ENCODE peak calls at places on chromosomes 3 and 15, in six cellular contexts. D, X, Q, N, R and I are unnamed samples.

GRCh38 chr15:64847876-64848716 is 6.4 kb downstream of the PLEKHO2 start:
- DNase-seq in R (no peak), D (no peak), X (peak), N (no peak), Q (no peak), I (no peak)

GRCh38 chr3:153397806-153398205 is 235.8 kb downstream of the RAP2B start:
- DNase-seq in R (no peak), Q (no peak), N (no peak), D (no peak), X (no peak), I (no peak)

GRCh38 chr3:65996605-65997004 is 42.1 kb downstream of the MAGI1 start:
- DNase-seq in X (no peak), N (no peak), Q (no peak), D (no peak), R (no peak), I (peak)

GRCh38 chr3:190860531-190860930 is 2.0 kb downstream of the GMNC start:
- DNase-seq in R (no peak), Q (no peak), X (no peak), D (no peak), N (no peak), I (no peak)

GRCh38 chr15:71409541-71409940 is 294.3 kb downstream of the THSD4 start:
- DNase-seq in Q (no peak), N (peak), R (no peak), D (no peak), X (no peak), I (no peak)

GRCh38 chr15:76380249-76380648 is 43.7 kb downstream of the ISL2 start:
- DNase-seq in R (no peak), Q (no peak), X (no peak), D (no peak), N (peak), I (no peak)

GRCh38 chr15:66931768-66932633 is 133.4 kb upstream of the SMAD3 start:
- DNase-seq in R (peak), Q (peak), N (peak), D (no peak), X (peak), I (no peak)

GRCh38 chr15:29032229-29032625 is 146.5 kb downstream of the APBA2 start:
- DNase-seq in D (no peak), R (no peak), N (no peak), X (no peak), Q (no peak), I (no peak)

GRCh38 chr3:176964656-176965055 is 232.6 kb downstream of the TBL1XR1 start:
- DNase-seq in Q (no peak), X (no peak), R (no peak), D (no peak), N (no peak), I (no peak)

GRCh38 chr3:45564172-45564571 is 30.4 kb upstream of the LIMD1 start:
- DNase-seq in N (no peak), Q (no peak), R (no peak), X (no peak), D (no peak), I (peak)

GRCh38 chr3:23710555-23710954 is 95.2 kb upstream of the UBE2E1 start:
- DNase-seq in R (peak), D (no peak), Q (no peak), N (peak), X (no peak), I (no peak)

GRCh38 chr3:33578325-33579180 is 138.3 kb upstream of the UBP1 start:
- DNase-seq in R (no peak), X (peak), Q (no peak), D (no peak), N (peak), I (no peak)

GRCh38 chr3:124837730-124838186 is 49.4 kb downstream of the ITGB5 start:
- DNase-seq in X (peak), Q (peak), D (no peak), N (peak), R (peak), I (no peak)

GRCh38 chr15:71730277-71731144 is 79.8 kb upstream of the NR2E3 start:
- DNase-seq in N (peak), R (peak), X (peak), D (no peak), Q (peak), I (no peak)

GRCh38 chr3:73056365-73057150 is 4.9 kb upstream of the EBLN2 start:
- DNase-seq in R (no peak), X (peak), Q (peak), D (no peak), N (peak), I (no peak)

GRCh38 chr3:80994085-80994665 is 767.3 kb downstream of the GBE1 start:
- DNase-seq in D (no peak), R (no peak), X (no peak), Q (no peak), N (no peak), I (no peak)

GRCh38 chr3:43286886-43287301 is 554 bp downstream of the SNRK start:
- DNase-seq in D (no peak), R (peak), X (no peak), N (no peak), Q (peak), I (no peak)

GRCh38 chr3:134350861-134351311 is 23.4 kb downstream of the AMOTL2 start:
- DNase-seq in N (no peak), Q (no peak), R (no peak), X (no peak), D (no peak), I (no peak)

GRCh38 chr3:112776836-112777235 is 69.8 kb downstream of the CD200R1L start:
- DNase-seq in X (no peak), D (no peak), Q (no peak), R (no peak), N (no peak), I (no peak)

GRCh38 chr3:37457392-37458065 is 283.1 kb upstream of the LRRFIP2 start:
- DNase-seq in R (no peak), D (no peak), N (peak), Q (no peak), X (no peak), I (no peak)

GRCh38 chr3:30227571-30228301 is 378.7 kb upstream of the TGFBR2 start:
- DNase-seq in D (no peak), Q (no peak), N (peak), R (no peak), X (peak), I (no peak)

GRCh38 chr15:77508541-77509505 is 88.1 kb downstream of the HMG20A start:
- DNase-seq in Q (no peak), X (no peak), N (peak), R (no peak), D (no peak), I (peak)

GRCh38 chr15:80507638-80508316 is 103.6 kb downstream of the ARNT2 start:
- DNase-seq in N (no peak), X (no peak), Q (no peak), D (no peak), R (no peak), I (no peak)

GRCh38 chr3:12829886-12830784 is 11.2 kb downstream of the RPL32 start:
- DNase-seq in D (no peak), R (no peak), Q (peak), X (no peak), N (no peak), I (no peak)

GRCh38 chr15:81531971-81532370 is 158.0 kb upstream of the TMC3 start:
- DNase-seq in N (peak), Q (no peak), X (no peak), D (no peak), R (no peak), I (no peak)

GRCh38 chr3:76497636-76498035 is 542.3 kb upstream of the ROBO2 start:
- DNase-seq in R (no peak), N (no peak), Q (no peak), X (peak), D (no peak), I (no peak)

GRCh38 chr3:123773681-123774431 is 110.3 kb downstream of the MYLK start:
- DNase-seq in Q (no peak), D (no peak), X (no peak), R (no peak), N (no peak), I (peak)

GRCh38 chr3:123884258-123884831 is at the start of gene MYLK:
- DNase-seq in N (peak), X (peak), D (no peak), Q (peak), R (peak), I (peak)

GRCh38 chr3:47250309-47251060 is 32.1 kb downstream of the KIF9 start:
- DNase-seq in D (no peak), R (peak), N (peak), X (peak), Q (peak), I (no peak)

GRCh38 chr3:100468676-100469075 is 23.7 kb upstream of the TMEM45A start:
- DNase-seq in X (no peak), D (no peak), R (no peak), N (no peak), Q (no peak), I (no peak)

GRCh38 chr3:77699292-77699691 is 659.4 kb downstream of the ROBO2 start:
- DNase-seq in Q (no peak), X (no peak), D (no peak), R (no peak), N (no peak), I (no peak)

GRCh38 chr15:70342554-70343548 is 245.1 kb upstream of the TLE3 start:
- DNase-seq in X (no peak), N (no peak), Q (no peak), R (no peak), D (no peak), I (peak)

GRCh38 chr3:45528429-45528828 is 66.1 kb upstream of the LIMD1 start:
- DNase-seq in Q (no peak), X (no peak), D (no peak), N (no peak), R (no peak), I (no peak)

GRCh38 chr15:34734303-34734702 is 20.5 kb downstream of the GJD2 start:
- DNase-seq in X (no peak), D (no peak), Q (no peak), R (no peak), N (no peak), I (no peak)

GRCh38 chr3:58098531-58098930 is 90.3 kb downstream of the FLNB start:
- DNase-seq in D (no peak), R (no peak), N (no peak), X (no peak), Q (no peak), I (no peak)
- TF ChIP-seq POLR2A in D (no peak), R (no peak), N (no peak), X (no peak), Q (no peak), I (no peak)

DNA sequence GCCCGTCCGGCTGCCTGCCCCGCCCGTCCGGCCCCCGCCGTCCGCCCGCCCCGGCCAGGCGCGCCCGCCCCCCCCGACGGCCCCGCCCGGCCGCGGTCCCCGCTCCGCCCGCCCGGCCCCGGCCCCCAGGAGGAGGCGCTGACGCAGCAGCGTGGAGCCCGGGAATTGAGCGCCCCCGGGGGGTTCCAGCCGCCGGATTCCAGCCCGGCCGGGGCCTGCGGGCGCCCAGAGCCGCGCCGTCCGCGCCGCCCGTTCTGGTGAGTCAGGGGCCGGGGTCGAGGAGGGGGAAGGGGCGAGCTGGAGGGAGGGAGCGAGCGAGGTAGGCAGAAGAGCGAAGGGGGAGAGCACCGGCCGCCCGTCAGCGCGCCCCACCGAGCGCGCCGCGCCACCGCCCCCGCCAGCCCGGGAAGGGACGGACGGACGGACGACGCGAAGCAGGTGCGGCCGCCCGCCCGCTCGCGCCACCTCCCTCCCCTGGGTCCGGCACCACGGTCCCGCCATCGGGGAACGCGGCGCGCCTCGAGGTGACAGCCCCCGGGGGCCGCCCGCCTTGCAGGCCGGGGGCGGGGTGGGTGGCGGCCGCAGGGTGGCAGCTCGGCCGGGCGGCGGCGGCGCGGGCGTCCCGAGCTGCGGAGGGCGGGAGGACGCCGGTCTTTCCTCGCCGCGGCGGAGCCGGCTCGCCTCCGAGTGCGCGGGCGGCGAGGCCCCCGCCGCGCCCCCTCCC is 421 bp downstream of the BAHD1 start:
- DNase-seq in Q (no peak), D (no peak), X (no peak), N (peak), R (no peak), I (no peak)
- TF ChIP-seq POLR2A in Q (no peak), D (no peak), X (no peak), N (no peak), R (no peak), I (no peak)

DNA sequence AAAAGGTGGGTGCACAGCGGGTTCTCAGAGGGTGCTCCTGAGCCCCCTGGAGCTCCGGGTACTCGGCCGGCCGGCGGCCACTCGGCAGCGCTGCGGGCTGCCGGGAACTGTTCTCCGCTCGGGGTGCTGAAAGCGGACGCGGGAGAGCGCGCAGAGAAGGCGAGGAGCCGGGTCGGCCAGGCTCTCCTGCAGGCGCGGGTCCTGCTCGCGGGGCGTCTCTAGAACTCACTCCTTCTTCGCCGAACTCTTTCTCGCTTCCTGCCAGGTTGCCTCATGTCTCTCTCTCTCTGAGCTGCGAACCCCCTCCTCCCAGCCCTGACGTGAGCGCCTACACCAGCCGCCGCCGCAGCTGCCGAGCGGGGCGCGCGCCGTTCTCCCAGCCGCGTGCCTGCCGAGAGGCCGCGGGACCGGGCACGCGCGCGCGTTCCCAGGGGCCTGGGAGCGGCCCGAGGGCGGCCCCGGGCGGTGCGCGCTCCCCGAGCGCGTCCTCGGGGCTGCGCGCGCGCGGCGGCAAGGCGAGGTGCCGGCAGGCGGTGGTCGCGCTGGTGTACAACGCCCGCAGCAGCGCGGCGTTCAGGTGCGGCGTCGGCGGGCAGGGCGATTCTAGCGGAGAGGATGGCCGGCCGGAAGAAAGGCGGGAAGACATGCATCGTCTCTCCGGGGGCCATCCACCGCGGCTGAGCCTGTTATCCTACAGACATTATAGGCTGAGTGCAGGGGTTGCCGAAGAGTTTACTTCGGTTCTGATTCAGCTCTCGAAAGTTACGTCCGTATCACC is at the start of gene PEX5L:
- DNase-seq in R (no peak), X (peak), Q (peak), D (no peak), N (peak), I (no peak)
- TF ChIP-seq POLR2A in R (no peak), X (no peak), Q (no peak), D (no peak), N (no peak), I (no peak)

DNA sequence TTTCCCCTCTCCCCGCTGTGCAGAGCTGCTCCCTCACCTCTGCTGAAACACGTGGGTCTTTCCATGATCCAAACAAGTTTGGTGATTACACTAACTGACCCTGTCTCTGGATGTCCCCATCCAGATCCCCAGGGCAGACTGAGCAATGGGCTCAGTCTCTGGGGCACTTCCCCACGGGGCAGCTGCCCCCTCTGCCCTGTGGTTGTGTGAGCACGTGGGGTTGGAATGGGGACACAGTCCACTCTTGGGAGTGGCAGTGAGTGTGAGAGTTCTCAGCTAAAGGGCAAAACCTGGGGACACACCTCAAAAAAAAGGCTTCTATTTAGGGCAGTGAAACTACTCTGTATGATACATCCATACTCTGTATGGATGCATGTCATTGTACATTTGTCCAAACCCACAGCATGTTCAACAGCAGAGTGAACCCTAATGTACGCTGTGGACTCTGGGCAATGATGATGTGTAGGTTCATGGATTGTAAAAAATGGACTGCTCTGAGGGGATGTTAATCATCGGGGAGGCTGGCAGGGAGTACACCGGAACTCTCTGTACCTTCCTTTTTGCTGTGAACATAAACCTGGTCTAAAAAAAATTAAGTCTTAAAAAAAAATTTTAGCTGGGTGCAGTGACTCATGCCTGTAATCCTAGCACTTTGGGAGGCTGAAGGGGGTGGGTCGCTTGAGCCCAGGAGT is 49.9 kb upstream of the BLM start:
- DNase-seq in Q (no peak), R (no peak), N (no peak), D (no peak), X (no peak), I (no peak)
- TF ChIP-seq POLR2A in Q (no peak), R (no peak), N (no peak), D (no peak), X (no peak), I (no peak)

DNA sequence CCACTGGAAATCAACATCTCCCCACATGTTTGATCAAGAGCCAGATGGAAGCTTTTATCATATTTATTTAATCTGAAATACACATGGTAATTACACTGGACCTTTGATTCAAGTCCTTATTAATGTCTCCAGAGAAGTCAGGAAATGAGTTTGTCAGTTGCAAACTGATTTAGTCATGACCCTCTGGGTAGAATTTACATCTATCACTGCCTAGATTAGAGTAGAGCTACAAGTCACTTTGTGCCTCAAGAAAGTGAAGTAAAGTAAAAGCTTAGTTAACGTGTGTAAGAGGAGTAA is 943.7 kb downstream of the VGLL3 start:
- DNase-seq in N (no peak), Q (no peak), R (no peak), D (no peak), X (no peak), I (no peak)
- TF ChIP-seq POLR2A in N (no peak), Q (no peak), R (no peak), D (no peak), X (no peak), I (no peak)

DNA sequence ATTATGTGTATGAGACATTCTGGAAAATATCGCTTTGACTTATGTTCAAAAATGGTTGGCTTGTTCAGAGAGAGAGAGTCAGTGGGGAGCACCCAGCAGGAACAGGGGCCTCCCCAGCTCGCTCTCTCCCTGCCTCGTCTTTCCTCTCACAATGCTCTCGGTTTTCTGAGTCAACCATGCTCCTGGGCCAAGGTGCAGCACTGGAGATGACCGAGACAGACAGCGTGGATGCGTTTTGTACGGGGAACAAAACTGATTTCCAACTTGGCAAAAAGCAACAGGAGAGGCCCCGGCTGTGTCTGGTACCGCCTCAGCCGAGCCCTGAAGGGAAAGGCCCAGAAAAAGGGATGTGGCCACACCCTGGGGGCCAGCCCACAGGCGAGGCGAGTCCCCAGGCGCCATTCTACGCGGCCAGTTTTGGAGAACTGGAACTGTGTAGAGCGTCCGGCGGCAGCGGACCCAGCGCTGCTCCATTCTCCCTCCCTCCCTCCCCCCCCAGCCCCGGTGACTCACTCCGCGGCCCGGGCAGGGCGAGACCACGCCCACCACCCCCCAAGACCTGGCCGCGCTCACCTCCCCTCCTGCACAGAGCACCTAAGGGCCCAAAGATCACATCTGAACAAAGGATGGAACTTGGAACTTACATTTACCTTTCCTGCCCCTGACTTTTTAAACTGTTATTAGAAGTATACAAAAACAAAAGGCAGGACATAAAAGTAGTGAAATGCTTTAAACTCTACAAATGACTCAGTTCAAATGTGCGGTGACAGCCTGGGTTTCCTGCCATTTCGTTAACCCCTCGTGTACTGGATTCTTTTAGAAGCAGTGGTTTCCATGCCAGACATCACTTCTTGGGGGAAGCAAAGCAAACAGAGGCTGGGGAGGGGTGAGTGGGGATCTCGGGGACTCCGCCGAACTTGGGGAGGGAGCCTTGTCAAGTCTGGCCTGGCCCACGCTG is 12.7 kb downstream of the ATP10A start:
- DNase-seq in Q (peak), D (no peak), X (peak), R (peak), N (no peak), I (peak)
- TF ChIP-seq POLR2A in Q (no peak), D (no peak), X (peak), R (peak), N (no peak), I (no peak)

GRCh38 chr15:41917767-41918430 is 24.0 kb upstream of the SPTBN5 start:
- DNase-seq in R (no peak), N (peak), D (no peak), X (no peak), Q (peak), I (no peak)
- TF ChIP-seq POLR2A in R (no peak), N (no peak), D (no peak), X (no peak), Q (no peak), I (no peak)

GRCh38 chr15:58551764-58552504 is 120.1 kb downstream of the LIPC start:
- DNase-seq in X (peak), N (peak), Q (peak), R (peak), D (no peak), I (peak)
- TF ChIP-seq POLR2A in X (no peak), N (no peak), Q (no peak), R (peak), D (no peak), I (no peak)